ENCODE peak calls at places on chromosomes 2 and 18, in seven cellular contexts. O is choroid plexus epithelial cell; B is EL; W is effector CD4-positive, alpha-beta T cell; U is activated CD8-positive, alpha-beta memory T cell treated with anti-CD3 and anti-CD28 coated beads, Interleukin-2, amount 50 U/mL, for 48 hours; P is Daoy; E is activated T-helper 1 cell treated with anti-CD3 and anti-CD28 coated beads, Interleukin-2, amount 50 U/mL, for 16 hours. L is an unnamed sample.

GRCh38 chr2:105104208-105104731 is 66.4 kb downstream of the MRPS9 start:
- DNase-seq in O (no peak), B (peak), W (no peak), U (no peak), P (peak), E (no peak), L (no peak)

GRCh38 chr2:205197468-205198129 is 484.7 kb upstream of the NRP2 start:
- DNase-seq in O (no peak), B (no peak), W (no peak), U (no peak), P (no peak), E (no peak), L (no peak)

GRCh38 chr18:13540783-13541182 is 185.6 kb downstream of the FAM210A start:
- DNase-seq in O (no peak), B (no peak), W (no peak), U (peak), P (no peak), E (no peak), L (no peak)

GRCh38 chr2:29213871-29214341 is 98.7 kb downstream of the CLIP4 start:
- DNase-seq in O (no peak), B (peak), W (no peak), U (peak), P (peak), E (no peak), L (no peak)

GRCh38 chr2:38552259-38552658 is 50.5 kb downstream of the HNRNPLL start:
- DNase-seq in O (peak), B (no peak), W (no peak), U (no peak), P (no peak), E (no peak), L (no peak)

GRCh38 chr2:190283783-190284182 is 35.8 kb downstream of the HIBCH start:
- DNase-seq in O (no peak), B (no peak), W (no peak), U (no peak), P (no peak), E (no peak), L (no peak)

GRCh38 chr2:120395686-120396518 is 50.0 kb downstream of the INHBB start:
- DNase-seq in O (no peak), B (no peak), W (no peak), U (peak), P (no peak), E (no peak), L (peak)

GRCh38 chr2:16407358-16407757 is 258.3 kb downstream of the CYRIA start:
- DNase-seq in O (no peak), B (no peak), W (no peak), U (no peak), P (peak), E (no peak), L (no peak)

GRCh38 chr2:235048549-235048948 is 96.7 kb downstream of the SH3BP4 start:
- DNase-seq in O (no peak), B (no peak), W (no peak), U (no peak), P (no peak), E (no peak), L (no peak)

GRCh38 chr2:202084265-202084664 is 11.2 kb downstream of the KIAA2012 start:
- DNase-seq in O (peak), B (peak), W (no peak), U (no peak), P (peak), E (no peak), L (no peak)

GRCh38 chr2:189261431-189261841 is 81.9 kb upstream of the COL5A2 start:
- DNase-seq in O (peak), B (peak), W (no peak), U (no peak), P (peak), E (no peak), L (no peak)

GRCh38 chr2:157990173-157990572 is 111.5 kb upstream of the UPP2 start:
- DNase-seq in O (no peak), B (no peak), W (no peak), U (no peak), P (no peak), E (no peak), L (no peak)

GRCh38 chr2:196184919-196185318 is 13.5 kb upstream of the STK17B start:
- DNase-seq in O (no peak), B (no peak), W (no peak), U (no peak), P (no peak), E (no peak), L (no peak)

GRCh38 chr2:175854149-175854548 is 147.9 kb downstream of the LNPK start:
- DNase-seq in O (no peak), B (no peak), W (no peak), U (no peak), P (no peak), E (no peak), L (no peak)

GRCh38 chr2:86037141-86037794 is 68.4 kb downstream of the POLR1A start:
- DNase-seq in O (peak), B (peak), W (peak), U (peak), P (peak), E (no peak), L (no peak)

GRCh38 chr18:55893948-55894347 is 306.0 kb upstream of the TCF4 start:
- DNase-seq in O (no peak), B (no peak), W (no peak), U (no peak), P (no peak), E (no peak), L (no peak)

GRCh38 chr2:14654733-14655346 is 22.3 kb downstream of the LRATD1 start:
- DNase-seq in O (no peak), B (no peak), W (no peak), U (no peak), P (no peak), E (no peak), L (no peak)

GRCh38 chr18:69715322-69715721 is 232.4 kb downstream of the CD226 start:
- DNase-seq in O (no peak), B (no peak), W (no peak), U (no peak), P (no peak), E (no peak), L (no peak)

GRCh38 chr18:13584826-13585225 is 141.5 kb downstream of the FAM210A start:
- DNase-seq in O (no peak), B (no peak), W (no peak), U (no peak), P (no peak), E (no peak), L (no peak)

GRCh38 chr2:201839727-201840126 is 33.4 kb downstream of the CDK15 start:
- DNase-seq in O (peak), B (no peak), W (no peak), U (no peak), P (peak), E (no peak), L (no peak)

GRCh38 chr2:25375371-25375988 is 33.8 kb upstream of the DNMT3A start:
- DNase-seq in O (no peak), B (no peak), W (no peak), U (peak), P (no peak), E (no peak), L (no peak)

GRCh38 chr2:47690132-47690531 is 92.8 kb upstream of the MSH6 start:
- DNase-seq in O (no peak), B (no peak), W (no peak), U (no peak), P (no peak), E (no peak), L (no peak)

GRCh38 chr18:53886066-53886465 is 338.4 kb downstream of the MBD2 start:
- DNase-seq in O (no peak), B (no peak), W (no peak), U (no peak), P (no peak), E (no peak), L (no peak)

GRCh38 chr2:118967124-118967880 is 25.3 kb downstream of the MARCO start:
- DNase-seq in O (no peak), B (no peak), W (no peak), U (no peak), P (no peak), E (no peak), L (no peak)

GRCh38 chr2:169452080-169452479 is 27.2 kb upstream of the BBS5 start:
- DNase-seq in O (peak), B (peak), W (no peak), U (no peak), P (peak), E (no peak), L (peak)

GRCh38 chr2:225040862-225041209 is 1.4 kb downstream of the DOCK10 start:
- DNase-seq in O (no peak), B (no peak), W (no peak), U (peak), P (peak), E (peak), L (no peak)

GRCh38 chr2:223760838-223761502 is 76.4 kb downstream of the AP1S3 start:
- DNase-seq in O (peak), B (peak), W (peak), U (peak), P (peak), E (peak), L (peak)

GRCh38 chr2:80292474-80292873 is 12.1 kb downstream of the LRRTM1 start:
- DNase-seq in O (no peak), B (no peak), W (no peak), U (no peak), P (no peak), E (no peak), L (no peak)